ENCODE peak calls at places on chromosomes 3 and 15, in five cellular contexts. J is trophoblast cell; F is coronary artery; Q is CD8-positive, alpha-beta T cell; X is OCI-LY7. A is an unnamed sample.
A peak's percentile ranks its signal among the peaks of the same experiment; 100 is the strongest.

GRCh38 chr3:24640330-24640877 is 145.8 kb upstream of the THRB start:
- DNase-seq in J (no peak), F (no peak), Q (no peak), X (no peak), A (no peak)

GRCh38 chr3:14524311-14524711 is 15.8 kb downstream of the GRIP2 start:
- DNase-seq in J (no peak), Q (no peak), X (no peak), F (no peak), A (no peak)

GRCh38 chr15:78427985-78428384 is 10.0 kb upstream of the IREB2 start:
- DNase-seq in Q (no peak), F (no peak), X (no peak), J (no peak), A (no peak)

GRCh38 chr3:14862661-14863230 is 44.0 kb downstream of the FGD5 start:
- DNase-seq in X (no peak), Q (no peak), J (no peak), F (no peak), A (no peak)

GRCh38 chr3:77254967-77255831 is 215.3 kb downstream of the ROBO2 start:
- DNase-seq in X (peak; percentile 47), J (peak; percentile 11), Q (no peak), F (no peak), A (no peak)

GRCh38 chr3:124679048-124679638 is 51.1 kb upstream of the UMPS start:
- DNase-seq in X (no peak), F (no peak), J (no peak), Q (no peak), A (no peak)

GRCh38 chr15:87312221-87312620 is 944.3 kb downstream of the NTRK3 start:
- DNase-seq in J (no peak), Q (no peak), F (no peak), X (no peak), A (no peak)

GRCh38 chr3:190338717-190339116 is 16.5 kb upstream of the CLDN1 start:
- DNase-seq in J (no peak), F (no peak), X (no peak), Q (no peak), A (no peak)

GRCh38 chr3:49602877-49603411 is 48.7 kb downstream of the BSN start:
- DNase-seq in X (no peak), F (no peak), J (peak; percentile 48), Q (peak; percentile 70), A (peak; percentile 31)

GRCh38 chr3:30112904-30113484 is 493.4 kb upstream of the TGFBR2 start:
- DNase-seq in Q (no peak), J (no peak), F (no peak), X (peak; percentile 45), A (peak; percentile 17)

GRCh38 chr15:38662805-38663204 is 98.2 kb upstream of the RASGRP1 start:
- DNase-seq in F (no peak), Q (no peak), J (no peak), X (no peak), A (no peak)

GRCh38 chr3:162612991-162613390 is 1116.4 kb downstream of the OTOL1 start:
- DNase-seq in F (no peak), J (no peak), X (no peak), Q (no peak), A (no peak)

GRCh38 chr3:11549580-11550140 is 94.1 kb downstream of the VGLL4 start:
- DNase-seq in Q (no peak), J (no peak), X (no peak), F (no peak), A (no peak)

GRCh38 chr3:98777286-98777685 is 14.1 kb downstream of the ST3GAL6 start:
- DNase-seq in F (no peak), X (no peak), J (no peak), Q (no peak), A (no peak)

GRCh38 chr3:187105700-187106099 is 33.6 kb downstream of the RPL39L start:
- DNase-seq in F (no peak), X (no peak), J (no peak), Q (no peak), A (no peak)

GRCh38 chr3:115100172-115100571 is 46.9 kb downstream of the ZBTB20 start:
- DNase-seq in F (no peak), J (no peak), X (peak; percentile 53), Q (peak; percentile 20), A (peak; percentile 69)

GRCh38 chr3:197372076-197372661 is 73.8 kb upstream of the DLG1 start:
- DNase-seq in F (no peak), Q (no peak), X (no peak), J (peak; percentile 97), A (no peak)

GRCh38 chr3:197749315-197749600 is 425 bp upstream of the FYTTD1 start:
- DNase-seq in Q (no peak), F (no peak), J (peak; percentile 43), X (peak; percentile 83), A (peak; percentile 89)

GRCh38 chr3:105355355-105356063 is 11.2 kb upstream of the ALCAM start:
- DNase-seq in F (no peak), J (no peak), Q (no peak), X (no peak), A (no peak)

GRCh38 chr15:99435138-99435695 is 130.6 kb upstream of the MEF2A start:
- DNase-seq in F (no peak), X (peak; percentile 11), J (no peak), Q (no peak), A (no peak)

GRCh38 chr3:191051037-191051436 is 148.0 kb upstream of the OSTN start:
- DNase-seq in F (no peak), J (no peak), Q (no peak), X (peak; percentile 64), A (no peak)

GRCh38 chr3:37521403-37521802 is 340.3 kb upstream of the CTDSPL start:
- DNase-seq in F (no peak), J (no peak), Q (no peak), X (no peak), A (no peak)

GRCh38 chr15:62545392-62546227 is 380.5 kb upstream of the C2CD4B start:
- DNase-seq in X (no peak), F (no peak), J (no peak), Q (no peak), A (no peak)

GRCh38 chr3:29950232-29950631 is 656.2 kb upstream of the TGFBR2 start:
- DNase-seq in X (no peak), J (no peak), Q (no peak), F (no peak), A (no peak)

GRCh38 chr3:107240183-107241091 is 136.8 kb upstream of the CCDC54 start:
- DNase-seq in X (peak; percentile 85), Q (peak; percentile 64), F (peak; percentile 78), J (peak; percentile 65), A (peak; percentile 79)

GRCh38 chr3:44078863-44079262 is 162.8 kb upstream of the TOPAZ1 start:
- DNase-seq in F (no peak), X (no peak), Q (no peak), J (no peak), A (no peak)

GRCh38 chr3:89762360-89762759 is 654.9 kb downstream of the EPHA3 start:
- DNase-seq in X (no peak), J (no peak), Q (no peak), F (no peak), A (no peak)

GRCh38 chr3:114709102-114709501 is 415.3 kb downstream of the TIGIT start:
- DNase-seq in Q (no peak), F (no peak), J (no peak), X (no peak), A (no peak)

GRCh38 chr3:26236511-26236910 is 386.1 kb upstream of the LRRC3B start:
- DNase-seq in X (no peak), J (no peak), Q (no peak), F (no peak), A (no peak)

GRCh38 chr3:146148468-146148931 is 12.5 kb downstream of the PLOD2 start:
- DNase-seq in J (no peak), F (no peak), X (no peak), Q (no peak), A (no peak)

GRCh38 chr15:63892794-63893441 is 59.2 kb upstream of the HERC1 start:
- DNase-seq in J (peak; percentile 14), X (no peak), Q (peak; percentile 80), F (no peak), A (peak; percentile 83)

GRCh38 chr3:15858547-15859506 is 61.0 kb upstream of the ANKRD28 start:
- DNase-seq in Q (peak; percentile 61), J (peak; percentile 59), X (peak; percentile 91), F (no peak), A (peak; percentile 68)

GRCh38 chr3:160801386-160802118 is 45.5 kb downstream of the PPM1L start:
- DNase-seq in X (no peak), J (no peak), F (peak; percentile 83), Q (peak; percentile 14), A (peak; percentile 48)

GRCh38 chr3:64267774-64268604 is 42.7 kb upstream of the PRICKLE2 start:
- DNase-seq in J (no peak), X (no peak), F (peak; percentile 87), Q (no peak), A (no peak)

GRCh38 chr15:68578175-68578959 is 426 bp upstream of the CORO2B start:
- DNase-seq in J (no peak), Q (peak; percentile 23), X (peak; percentile 76), F (peak; percentile 88), A (no peak)

GRCh38 chr15:68581725-68582124 is 2.9 kb downstream of the CORO2B start:
- DNase-seq in X (peak; percentile 38), J (no peak), Q (no peak), F (no peak), A (no peak)

GRCh38 chr15:68580883-68581155 is 2.0 kb downstream of the CORO2B start:
- DNase-seq in F (no peak), J (no peak), Q (no peak), X (no peak), A (no peak)

GRCh38 chr15:68578960-68579935 is at the start of gene CORO2B:
- DNase-seq in F (no peak), Q (no peak), J (no peak), X (peak; percentile 65), A (no peak)

GRCh38 chr15:68580026-68580882 is 1.5 kb downstream of the CORO2B start:
- DNase-seq in X (peak; percentile 55), F (no peak), Q (no peak), J (no peak), A (no peak)
- H3K4me3 ChIP-seq in X (peak overlapping the region; percentile 77), F (peak overlapping the region; percentile 78), Q (no peak overlapping the region), J (no peak overlapping the region), A (no peak overlapping the region)

GRCh38 chr3:100105536-100105935 is 8.8 kb downstream of the FILIP1L start:
- DNase-seq in F (no peak), J (no peak), Q (no peak), X (peak; percentile 76), A (no peak)
- H3K27ac ChIP-seq in F (peak overlapping the region; percentile 71), J (no peak overlapping the region), Q (no peak overlapping the region), X (peak overlapping the region; percentile 58), A (no peak overlapping the region)

DNA sequence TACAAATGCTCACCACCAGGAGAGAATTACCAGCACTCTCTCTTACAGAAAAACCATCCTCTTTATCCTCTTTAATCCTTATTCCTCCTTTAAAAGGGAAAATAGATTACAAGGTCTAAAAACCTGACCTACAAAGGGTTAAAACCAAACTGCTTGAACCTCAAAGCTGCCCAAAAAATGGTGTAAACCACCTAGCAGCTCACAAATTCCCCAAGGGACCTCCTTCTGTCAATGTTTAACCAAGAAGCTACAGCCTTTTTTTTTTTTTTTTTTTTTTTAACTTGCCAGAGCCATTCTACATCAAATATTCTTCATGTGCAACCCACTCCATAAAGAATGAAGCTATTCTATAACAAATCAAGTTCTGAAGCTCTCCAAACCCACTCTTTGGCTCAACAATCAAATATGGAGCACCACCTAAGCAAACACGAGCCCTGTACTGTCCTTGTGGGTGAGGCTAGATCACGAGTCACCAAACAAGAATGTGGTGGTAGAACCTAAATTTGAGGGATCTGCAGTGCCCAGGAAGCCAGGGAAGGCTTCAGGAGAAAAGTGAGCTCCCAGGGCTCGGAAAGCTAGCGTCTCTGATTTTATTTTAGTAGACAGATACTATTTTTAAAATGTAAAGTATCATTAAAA is 20.1 kb downstream of the OSBPL10 start:
- DNase-seq in J (no peak), F (no peak), Q (no peak), X (peak; percentile 85), A (no peak)
- H3K4me3 ChIP-seq in J (no peak overlapping the region), F (peak overlapping the region; percentile 63), Q (no peak overlapping the region), X (peak overlapping the region; percentile 65), A (no peak overlapping the region)

GRCh38 chr15:39787479-39787878 is 4.8 kb upstream of the FSIP1 start:
- DNase-seq in X (no peak), Q (no peak), F (no peak), J (no peak), A (no peak)
- H3K27ac ChIP-seq in X (no peak overlapping the region), Q (no peak overlapping the region), F (no peak overlapping the region), J (no peak overlapping the region), A (no peak overlapping the region)

A was measured in naive thymus-derived CD4-positive, alpha-beta T cell.